ENCODE peak calls at places on chromosomes 12 and 14, in ten cellular contexts. One of them, this sample, is unnamed.

GRCh38 chr14:66247662-66248061 is 238.5 kb upstream of the CCDC196 start:
- DNase-seq in NCI-H2081 treated with DMSO at 0.1 percent for 48 hours: no peak
- DNase-seq in astrocyte of the cerebellum: no peak
- DNase-seq in naive thymus-derived CD4-positive, alpha-beta T cell: no peak
- DNase-seq in T-helper 2 cell: no peak
- DNase-seq in activated T-cell treated with anti-CD3 and anti-CD28 coated beads for 1 hour: no peak
- DNase-seq in mucosa of gallbladder: no peak
- DNase-seq in Peyer's patch: no peak
- DNase-seq in iris pigment epithelial cell: no peak
- DNase-seq in psoas muscle: no peak
- DNase-seq in this sample: no peak

GRCh38 chr14:95248422-95248821 is 71.3 kb downstream of the CLMN start:
- DNase-seq in activated T-cell treated with anti-CD3 and anti-CD28 coated beads for 1 hour: no peak
- DNase-seq in Peyer's patch: peak
- DNase-seq in iris pigment epithelial cell: no peak
- DNase-seq in astrocyte of the cerebellum: no peak
- DNase-seq in psoas muscle: no peak
- DNase-seq in naive thymus-derived CD4-positive, alpha-beta T cell: no peak
- DNase-seq in NCI-H2081 treated with DMSO at 0.1 percent for 48 hours: no peak
- DNase-seq in T-helper 2 cell: no peak
- DNase-seq in mucosa of gallbladder: no peak
- DNase-seq in this sample: no peak

GRCh38 chr12:68784015-68784414 is 24.0 kb upstream of the MDM2 start:
- DNase-seq in NCI-H2081 treated with DMSO at 0.1 percent for 48 hours: no peak
- DNase-seq in T-helper 2 cell: no peak
- DNase-seq in Peyer's patch: no peak
- DNase-seq in iris pigment epithelial cell: peak
- DNase-seq in psoas muscle: no peak
- DNase-seq in astrocyte of the cerebellum: no peak
- DNase-seq in mucosa of gallbladder: no peak
- DNase-seq in activated T-cell treated with anti-CD3 and anti-CD28 coated beads for 1 hour: no peak
- DNase-seq in naive thymus-derived CD4-positive, alpha-beta T cell: no peak
- DNase-seq in this sample: no peak

GRCh38 chr12:4440187-4440941 is 5.3 kb downstream of the FGF6 start:
- DNase-seq in NCI-H2081 treated with DMSO at 0.1 percent for 48 hours: no peak
- DNase-seq in naive thymus-derived CD4-positive, alpha-beta T cell: no peak
- DNase-seq in activated T-cell treated with anti-CD3 and anti-CD28 coated beads for 1 hour: no peak
- DNase-seq in astrocyte of the cerebellum: no peak
- DNase-seq in psoas muscle: no peak
- DNase-seq in Peyer's patch: no peak
- DNase-seq in iris pigment epithelial cell: no peak
- DNase-seq in T-helper 2 cell: no peak
- DNase-seq in mucosa of gallbladder: peak
- DNase-seq in this sample: no peak

GRCh38 chr12:82651489-82651888 is 35.2 kb upstream of the TMTC2 start:
- DNase-seq in NCI-H2081 treated with DMSO at 0.1 percent for 48 hours: no peak
- DNase-seq in naive thymus-derived CD4-positive, alpha-beta T cell: no peak
- DNase-seq in activated T-cell treated with anti-CD3 and anti-CD28 coated beads for 1 hour: no peak
- DNase-seq in iris pigment epithelial cell: no peak
- DNase-seq in mucosa of gallbladder: no peak
- DNase-seq in T-helper 2 cell: no peak
- DNase-seq in Peyer's patch: no peak
- DNase-seq in astrocyte of the cerebellum: no peak
- DNase-seq in psoas muscle: no peak
- DNase-seq in this sample: no peak

GRCh38 chr12:52198454-52199215 is 6.8 kb upstream of the KRT80 start:
- DNase-seq in T-helper 2 cell: no peak
- DNase-seq in psoas muscle: no peak
- DNase-seq in naive thymus-derived CD4-positive, alpha-beta T cell: no peak
- DNase-seq in mucosa of gallbladder: no peak
- DNase-seq in Peyer's patch: no peak
- DNase-seq in iris pigment epithelial cell: no peak
- DNase-seq in NCI-H2081 treated with DMSO at 0.1 percent for 48 hours: no peak
- DNase-seq in astrocyte of the cerebellum: no peak
- DNase-seq in activated T-cell treated with anti-CD3 and anti-CD28 coated beads for 1 hour: no peak
- DNase-seq in this sample: no peak

GRCh38 chr12:5522358-5523335 is 90.7 kb downstream of the NTF3 start:
- DNase-seq in T-helper 2 cell: no peak
- DNase-seq in activated T-cell treated with anti-CD3 and anti-CD28 coated beads for 1 hour: no peak
- DNase-seq in psoas muscle: no peak
- DNase-seq in NCI-H2081 treated with DMSO at 0.1 percent for 48 hours: no peak
- DNase-seq in Peyer's patch: no peak
- DNase-seq in astrocyte of the cerebellum: no peak
- DNase-seq in mucosa of gallbladder: no peak
- DNase-seq in iris pigment epithelial cell: no peak
- DNase-seq in naive thymus-derived CD4-positive, alpha-beta T cell: no peak
- DNase-seq in this sample: no peak

GRCh38 chr14:71621276-71621675 is 311.0 kb upstream of the RGS6 start:
- DNase-seq in psoas muscle: no peak
- DNase-seq in NCI-H2081 treated with DMSO at 0.1 percent for 48 hours: no peak
- DNase-seq in mucosa of gallbladder: no peak
- DNase-seq in naive thymus-derived CD4-positive, alpha-beta T cell: no peak
- DNase-seq in Peyer's patch: no peak
- DNase-seq in T-helper 2 cell: no peak
- DNase-seq in activated T-cell treated with anti-CD3 and anti-CD28 coated beads for 1 hour: no peak
- DNase-seq in astrocyte of the cerebellum: peak
- DNase-seq in iris pigment epithelial cell: peak
- DNase-seq in this sample: no peak

GRCh38 chr12:120468271-120468845 is 1.2 kb downstream of the SRSF9 start:
- DNase-seq in psoas muscle: peak
- DNase-seq in Peyer's patch: peak
- DNase-seq in naive thymus-derived CD4-positive, alpha-beta T cell: peak
- DNase-seq in T-helper 2 cell: peak
- DNase-seq in astrocyte of the cerebellum: peak
- DNase-seq in NCI-H2081 treated with DMSO at 0.1 percent for 48 hours: no peak
- DNase-seq in activated T-cell treated with anti-CD3 and anti-CD28 coated beads for 1 hour: peak
- DNase-seq in mucosa of gallbladder: peak
- DNase-seq in iris pigment epithelial cell: peak
- DNase-seq in this sample: no peak

GRCh38 chr12:58452546-58452945 is 467.8 kb downstream of the LRIG3 start:
- DNase-seq in T-helper 2 cell: no peak
- DNase-seq in naive thymus-derived CD4-positive, alpha-beta T cell: no peak
- DNase-seq in NCI-H2081 treated with DMSO at 0.1 percent for 48 hours: no peak
- DNase-seq in mucosa of gallbladder: no peak
- DNase-seq in psoas muscle: no peak
- DNase-seq in astrocyte of the cerebellum: no peak
- DNase-seq in Peyer's patch: no peak
- DNase-seq in iris pigment epithelial cell: peak
- DNase-seq in activated T-cell treated with anti-CD3 and anti-CD28 coated beads for 1 hour: no peak
- DNase-seq in this sample: no peak

GRCh38 chr12:19639781-19640180 is 200.5 kb downstream of the AEBP2 start:
- DNase-seq in T-helper 2 cell: no peak
- DNase-seq in iris pigment epithelial cell: no peak
- DNase-seq in psoas muscle: no peak
- DNase-seq in naive thymus-derived CD4-positive, alpha-beta T cell: no peak
- DNase-seq in astrocyte of the cerebellum: no peak
- DNase-seq in mucosa of gallbladder: no peak
- DNase-seq in Peyer's patch: no peak
- DNase-seq in NCI-H2081 treated with DMSO at 0.1 percent for 48 hours: no peak
- DNase-seq in activated T-cell treated with anti-CD3 and anti-CD28 coated beads for 1 hour: no peak
- DNase-seq in this sample: no peak

GRCh38 chr12:243381-243780 is 19.3 kb downstream of the SLC6A13 start:
- DNase-seq in iris pigment epithelial cell: no peak
- DNase-seq in astrocyte of the cerebellum: no peak
- DNase-seq in naive thymus-derived CD4-positive, alpha-beta T cell: no peak
- DNase-seq in psoas muscle: no peak
- DNase-seq in T-helper 2 cell: no peak
- DNase-seq in Peyer's patch: no peak
- DNase-seq in mucosa of gallbladder: no peak
- DNase-seq in NCI-H2081 treated with DMSO at 0.1 percent for 48 hours: no peak
- DNase-seq in activated T-cell treated with anti-CD3 and anti-CD28 coated beads for 1 hour: no peak
- DNase-seq in this sample: no peak

GRCh38 chr14:29906256-29906885 is 21.3 kb downstream of the PRKD1 start:
- DNase-seq in Peyer's patch: no peak
- DNase-seq in naive thymus-derived CD4-positive, alpha-beta T cell: no peak
- DNase-seq in activated T-cell treated with anti-CD3 and anti-CD28 coated beads for 1 hour: no peak
- DNase-seq in mucosa of gallbladder: no peak
- DNase-seq in NCI-H2081 treated with DMSO at 0.1 percent for 48 hours: no peak
- DNase-seq in T-helper 2 cell: no peak
- DNase-seq in iris pigment epithelial cell: peak
- DNase-seq in psoas muscle: no peak
- DNase-seq in astrocyte of the cerebellum: no peak
- DNase-seq in this sample: no peak

GRCh38 chr14:35699791-35700444 is 109.2 kb downstream of the RALGAPA1 start:
- DNase-seq in psoas muscle: no peak
- DNase-seq in iris pigment epithelial cell: no peak
- DNase-seq in Peyer's patch: no peak
- DNase-seq in T-helper 2 cell: no peak
- DNase-seq in mucosa of gallbladder: no peak
- DNase-seq in naive thymus-derived CD4-positive, alpha-beta T cell: no peak
- DNase-seq in astrocyte of the cerebellum: no peak
- DNase-seq in activated T-cell treated with anti-CD3 and anti-CD28 coated beads for 1 hour: no peak
- DNase-seq in NCI-H2081 treated with DMSO at 0.1 percent for 48 hours: no peak
- DNase-seq in this sample: no peak

GRCh38 chr12:110906088-110906487 is 14.3 kb downstream of the MYL2 start:
- DNase-seq in iris pigment epithelial cell: no peak
- DNase-seq in psoas muscle: no peak
- DNase-seq in mucosa of gallbladder: no peak
- DNase-seq in activated T-cell treated with anti-CD3 and anti-CD28 coated beads for 1 hour: no peak
- DNase-seq in astrocyte of the cerebellum: no peak
- DNase-seq in T-helper 2 cell: no peak
- DNase-seq in naive thymus-derived CD4-positive, alpha-beta T cell: no peak
- DNase-seq in NCI-H2081 treated with DMSO at 0.1 percent for 48 hours: no peak
- DNase-seq in Peyer's patch: no peak
- DNase-seq in this sample: no peak

GRCh38 chr12:94570161-94570560 is 80.2 kb downstream of the TMCC3 start:
- DNase-seq in astrocyte of the cerebellum: no peak
- DNase-seq in naive thymus-derived CD4-positive, alpha-beta T cell: no peak
- DNase-seq in psoas muscle: no peak
- DNase-seq in iris pigment epithelial cell: peak
- DNase-seq in activated T-cell treated with anti-CD3 and anti-CD28 coated beads for 1 hour: no peak
- DNase-seq in mucosa of gallbladder: no peak
- DNase-seq in NCI-H2081 treated with DMSO at 0.1 percent for 48 hours: no peak
- DNase-seq in T-helper 2 cell: no peak
- DNase-seq in Peyer's patch: peak
- DNase-seq in this sample: no peak

GRCh38 chr14:29627141-29627540 is 300.5 kb downstream of the PRKD1 start:
- DNase-seq in NCI-H2081 treated with DMSO at 0.1 percent for 48 hours: no peak
- DNase-seq in activated T-cell treated with anti-CD3 and anti-CD28 coated beads for 1 hour: no peak
- DNase-seq in iris pigment epithelial cell: peak
- DNase-seq in Peyer's patch: no peak
- DNase-seq in mucosa of gallbladder: no peak
- DNase-seq in psoas muscle: no peak
- DNase-seq in T-helper 2 cell: no peak
- DNase-seq in naive thymus-derived CD4-positive, alpha-beta T cell: no peak
- DNase-seq in astrocyte of the cerebellum: no peak
- DNase-seq in this sample: no peak

GRCh38 chr12:68638171-68638570 is 27.5 kb downstream of the RAP1B start:
- DNase-seq in psoas muscle: no peak
- DNase-seq in T-helper 2 cell: no peak
- DNase-seq in mucosa of gallbladder: no peak
- DNase-seq in NCI-H2081 treated with DMSO at 0.1 percent for 48 hours: no peak
- DNase-seq in iris pigment epithelial cell: no peak
- DNase-seq in naive thymus-derived CD4-positive, alpha-beta T cell: no peak
- DNase-seq in Peyer's patch: no peak
- DNase-seq in astrocyte of the cerebellum: no peak
- DNase-seq in activated T-cell treated with anti-CD3 and anti-CD28 coated beads for 1 hour: no peak
- DNase-seq in this sample: no peak

GRCh38 chr12:77087427-77087826 is 22.1 kb upstream of the E2F7 start:
- DNase-seq in activated T-cell treated with anti-CD3 and anti-CD28 coated beads for 1 hour: no peak
- DNase-seq in astrocyte of the cerebellum: peak
- DNase-seq in psoas muscle: no peak
- DNase-seq in Peyer's patch: no peak
- DNase-seq in NCI-H2081 treated with DMSO at 0.1 percent for 48 hours: no peak
- DNase-seq in iris pigment epithelial cell: peak
- DNase-seq in mucosa of gallbladder: no peak
- DNase-seq in naive thymus-derived CD4-positive, alpha-beta T cell: no peak
- DNase-seq in T-helper 2 cell: no peak
- DNase-seq in this sample: no peak

GRCh38 chr12:117034691-117035090 is 64.5 kb downstream of the TESC start:
- DNase-seq in Peyer's patch: no peak
- DNase-seq in T-helper 2 cell: no peak
- DNase-seq in astrocyte of the cerebellum: no peak
- DNase-seq in naive thymus-derived CD4-positive, alpha-beta T cell: no peak
- DNase-seq in NCI-H2081 treated with DMSO at 0.1 percent for 48 hours: no peak
- DNase-seq in psoas muscle: no peak
- DNase-seq in mucosa of gallbladder: no peak
- DNase-seq in iris pigment epithelial cell: no peak
- DNase-seq in activated T-cell treated with anti-CD3 and anti-CD28 coated beads for 1 hour: no peak
- DNase-seq in this sample: no peak

GRCh38 chr12:101459642-101460346 is 15.3 kb upstream of the SPIC start:
- DNase-seq in NCI-H2081 treated with DMSO at 0.1 percent for 48 hours: no peak
- DNase-seq in iris pigment epithelial cell: peak
- DNase-seq in activated T-cell treated with anti-CD3 and anti-CD28 coated beads for 1 hour: no peak
- DNase-seq in psoas muscle: peak
- DNase-seq in T-helper 2 cell: no peak
- DNase-seq in astrocyte of the cerebellum: no peak
- DNase-seq in naive thymus-derived CD4-positive, alpha-beta T cell: no peak
- DNase-seq in Peyer's patch: peak
- DNase-seq in mucosa of gallbladder: peak
- DNase-seq in this sample: no peak

GRCh38 chr14:75861161-75861621 is 120.6 kb downstream of the TGFB3 start:
- DNase-seq in NCI-H2081 treated with DMSO at 0.1 percent for 48 hours: no peak
- DNase-seq in activated T-cell treated with anti-CD3 and anti-CD28 coated beads for 1 hour: no peak
- DNase-seq in naive thymus-derived CD4-positive, alpha-beta T cell: no peak
- DNase-seq in T-helper 2 cell: no peak
- DNase-seq in iris pigment epithelial cell: peak
- DNase-seq in astrocyte of the cerebellum: no peak
- DNase-seq in psoas muscle: no peak
- DNase-seq in mucosa of gallbladder: no peak
- DNase-seq in Peyer's patch: no peak
- DNase-seq in this sample: no peak

GRCh38 chr14:30621354-30621953 is 665 bp upstream of the SCFD1 start:
- DNase-seq in naive thymus-derived CD4-positive, alpha-beta T cell: peak
- DNase-seq in Peyer's patch: peak
- DNase-seq in activated T-cell treated with anti-CD3 and anti-CD28 coated beads for 1 hour: no peak
- DNase-seq in NCI-H2081 treated with DMSO at 0.1 percent for 48 hours: no peak
- DNase-seq in T-helper 2 cell: no peak
- DNase-seq in astrocyte of the cerebellum: no peak
- DNase-seq in iris pigment epithelial cell: peak
- DNase-seq in mucosa of gallbladder: no peak
- DNase-seq in psoas muscle: no peak
- DNase-seq in this sample: no peak

GRCh38 chr12:41442905-41443304 is 254.8 kb downstream of the PDZRN4 start:
- DNase-seq in naive thymus-derived CD4-positive, alpha-beta T cell: no peak
- DNase-seq in iris pigment epithelial cell: no peak
- DNase-seq in NCI-H2081 treated with DMSO at 0.1 percent for 48 hours: no peak
- DNase-seq in Peyer's patch: no peak
- DNase-seq in astrocyte of the cerebellum: no peak
- DNase-seq in activated T-cell treated with anti-CD3 and anti-CD28 coated beads for 1 hour: no peak
- DNase-seq in T-helper 2 cell: no peak
- DNase-seq in psoas muscle: no peak
- DNase-seq in mucosa of gallbladder: peak
- DNase-seq in this sample: no peak

GRCh38 chr14:100098171-100098570 is 32.9 kb downstream of the EVL start:
- DNase-seq in T-helper 2 cell: no peak
- DNase-seq in Peyer's patch: no peak
- DNase-seq in astrocyte of the cerebellum: no peak
- DNase-seq in iris pigment epithelial cell: no peak
- DNase-seq in psoas muscle: no peak
- DNase-seq in activated T-cell treated with anti-CD3 and anti-CD28 coated beads for 1 hour: no peak
- DNase-seq in NCI-H2081 treated with DMSO at 0.1 percent for 48 hours: no peak
- DNase-seq in mucosa of gallbladder: no peak
- DNase-seq in naive thymus-derived CD4-positive, alpha-beta T cell: no peak
- DNase-seq in this sample: no peak

GRCh38 chr12:64180951-64181350 is 41.1 kb downstream of the KICS2 start:
- DNase-seq in T-helper 2 cell: no peak
- DNase-seq in iris pigment epithelial cell: peak
- DNase-seq in NCI-H2081 treated with DMSO at 0.1 percent for 48 hours: no peak
- DNase-seq in Peyer's patch: no peak
- DNase-seq in activated T-cell treated with anti-CD3 and anti-CD28 coated beads for 1 hour: no peak
- DNase-seq in astrocyte of the cerebellum: no peak
- DNase-seq in naive thymus-derived CD4-positive, alpha-beta T cell: no peak
- DNase-seq in mucosa of gallbladder: no peak
- DNase-seq in psoas muscle: no peak
- DNase-seq in this sample: peak

GRCh38 chr14:80395031-80395430 is 183.7 kb upstream of the DIO2 start:
- DNase-seq in T-helper 2 cell: no peak
- DNase-seq in naive thymus-derived CD4-positive, alpha-beta T cell: no peak
- DNase-seq in mucosa of gallbladder: no peak
- DNase-seq in NCI-H2081 treated with DMSO at 0.1 percent for 48 hours: no peak
- DNase-seq in activated T-cell treated with anti-CD3 and anti-CD28 coated beads for 1 hour: no peak
- DNase-seq in astrocyte of the cerebellum: no peak
- DNase-seq in iris pigment epithelial cell: no peak
- DNase-seq in psoas muscle: no peak
- DNase-seq in Peyer's patch: no peak
- DNase-seq in this sample: no peak